ENCODE peak calls at places on chromosomes 1 and 21, in six cellular contexts. R is T-helper 2 cell, C is SHP77 treated with DMSO at 0.1 percent for 48 hours, W is nephron progenitor cell, K is KBM-7, J is LoVo. B is an unnamed sample.

GRCh38 chr21:37153935-37154350 is 80.9 kb downstream of the TTC3 start:
- DNase-seq in R (no peak), C (no peak), W (no peak), K (no peak), J (no peak), B (no peak)

GRCh38 chr1:8903410-8903809 is 24.9 kb upstream of the ENO1 start:
- DNase-seq in R (no peak), C (no peak), W (no peak), K (no peak), J (no peak), B (no peak)

GRCh38 chr21:43363506-43364260 is 63.2 kb downstream of the SIK1 start:
- DNase-seq in R (no peak), C (no peak), W (no peak), K (no peak), J (no peak), B (no peak)

GRCh38 chr1:109931189-109931672 is 20.6 kb downstream of the CSF1 start:
- DNase-seq in R (no peak), C (peak), W (peak), K (no peak), J (no peak), B (no peak)

GRCh38 chr1:225737866-225738265 is 39.8 kb upstream of the SRP9 start:
- DNase-seq in R (no peak), C (no peak), W (no peak), K (no peak), J (no peak), B (no peak)

GRCh38 chr1:39081266-39082139 is 55.4 kb downstream of the NDUFS5 start:
- DNase-seq in R (no peak), C (no peak), W (peak), K (peak), J (peak), B (no peak)

GRCh38 chr21:8989883-8990325 is 1531.5 kb upstream of the TPTE start:
- DNase-seq in R (no peak), C (no peak), W (no peak), K (no peak), J (no peak), B (no peak)

GRCh38 chr21:27562303-27562702 is 595.4 kb upstream of the ADAMTS5 start:
- DNase-seq in R (no peak), C (no peak), W (no peak), K (no peak), J (no peak), B (no peak)

GRCh38 chr1:187641015-187641414 is 812.3 kb downstream of the PLA2G4A start:
- DNase-seq in R (no peak), C (no peak), W (no peak), K (no peak), J (no peak), B (no peak)

B was measured in GF-D8.